ENCODE peak calls at places on chromosomes 5 and 9, in eight cellular contexts. I is breast epithelium, W is HCT116, O is spleen, J is stomach, S is transverse colon, E is GM23338, A is endothelial cell of umbilical vein. L is an unnamed sample. For H3K4me1, the result is how much of the 10 kb centered on the place peaks cover.

GRCh38 chr5:163473613-163474243 is 13.3 kb downstream of the HMMR start:
- DNase-seq in I (no peak), W (no peak), O (no peak), J (no peak), S (no peak), E (no peak), A (peak), L (no peak)

GRCh38 chr5:5581080-5581479 is 158.6 kb downstream of the ICE1 start:
- DNase-seq in I (no peak), W (no peak), O (no peak), J (no peak), S (no peak), E (no peak), A (no peak), L (no peak)

GRCh38 chr9:106051573-106051972 is 357.2 kb downstream of the TMEM38B start:
- DNase-seq in I (no peak), W (no peak), O (no peak), J (no peak), S (no peak), E (no peak), A (no peak), L (no peak)

GRCh38 chr5:173278172-173278571 is 43.2 kb upstream of the NKX2-5 start:
- DNase-seq in I (no peak), W (no peak), O (no peak), J (no peak), S (no peak), E (no peak), A (no peak), L (no peak)

GRCh38 chr5:31023105-31023504 is 170.4 kb upstream of the CDH6 start:
- DNase-seq in I (no peak), W (no peak), O (no peak), J (no peak), S (no peak), E (no peak), A (peak), L (no peak)

GRCh38 chr5:43041131-43041668 is 1.1 kb upstream of the ANXA2R start:
- DNase-seq in I (no peak), W (no peak), O (peak), J (no peak), S (peak), E (no peak), A (no peak), L (no peak)

GRCh38 chr5:107361945-107362344 is 308.8 kb downstream of the EFNA5 start:
- DNase-seq in I (no peak), W (no peak), O (no peak), J (no peak), S (no peak), E (no peak), A (no peak), L (no peak)

GRCh38 chr9:100674419-100675122 is 96.7 kb downstream of the CAVIN4 start:
- DNase-seq in I (no peak), W (no peak), O (no peak), J (no peak), S (no peak), E (no peak), A (no peak), L (no peak)

GRCh38 chr5:170630711-170631141 is 126.9 kb downstream of the KCNIP1 start:
- DNase-seq in I (no peak), W (no peak), O (peak), J (no peak), S (no peak), E (no peak), A (no peak), L (no peak)

GRCh38 chr9:103377667-103378066 is 382.5 kb downstream of the CYLC2 start:
- DNase-seq in I (no peak), W (no peak), O (no peak), J (no peak), S (no peak), E (no peak), A (no peak), L (no peak)

GRCh38 chr5:143251175-143251574 is 152.3 kb downstream of the NR3C1 start:
- DNase-seq in I (no peak), W (no peak), O (no peak), J (no peak), S (no peak), E (no peak), A (no peak), L (no peak)

GRCh38 chr5:159616967-159617366 is 286.7 kb upstream of the IL12B start:
- DNase-seq in I (no peak), W (no peak), O (no peak), J (no peak), S (no peak), E (no peak), A (no peak), L (no peak)

GRCh38 chr5:77561965-77562364 is 69.8 kb upstream of the WDR41 start:
- DNase-seq in I (no peak), W (no peak), O (no peak), J (no peak), S (no peak), E (no peak), A (no peak), L (no peak)

GRCh38 chr5:53091304-53091703 is 18.3 kb downstream of the MOCS2 start:
- DNase-seq in I (no peak), W (no peak), O (no peak), J (no peak), S (no peak), E (no peak), A (peak), L (no peak)

GRCh38 chr9:113431181-113431580 is 20.6 kb downstream of the C9orf43 start:
- DNase-seq in I (no peak), W (no peak), O (no peak), J (no peak), S (no peak), E (no peak), A (peak), L (no peak)

GRCh38 chr9:36625006-36625600 is 52.4 kb downstream of the MELK start:
- DNase-seq in I (no peak), W (peak), O (no peak), J (no peak), S (peak), E (no peak), A (peak), L (no peak)

GRCh38 chr5:169296456-169297220 is 4.3 kb downstream of the SLIT3 start:
- DNase-seq in I (no peak), W (no peak), O (no peak), J (no peak), S (peak), E (no peak), A (peak), L (peak)

GRCh38 chr5:113084402-113085083 is 107.9 kb downstream of the DCP2 start:
- DNase-seq in I (no peak), W (no peak), O (no peak), J (no peak), S (no peak), E (no peak), A (no peak), L (no peak)

GRCh38 chr5:128341056-128341455 is 197.0 kb downstream of the FBN2 start:
- DNase-seq in I (no peak), W (no peak), O (no peak), J (no peak), S (no peak), E (no peak), A (no peak), L (no peak)

GRCh38 chr5:36904677-36905076 is 28.1 kb downstream of the NIPBL start:
- DNase-seq in I (no peak), W (no peak), O (no peak), J (no peak), S (no peak), E (no peak), A (no peak), L (no peak)

GRCh38 chr9:92738661-92739081 is 26.0 kb downstream of the BICD2 start:
- DNase-seq in I (peak), W (no peak), O (peak), J (peak), S (no peak), E (no peak), A (no peak), L (no peak)

GRCh38 chr9:105535920-105536668 is 21.8 kb upstream of the FKTN start:
- DNase-seq in I (no peak), W (no peak), O (no peak), J (no peak), S (no peak), E (no peak), A (no peak), L (no peak)

GRCh38 chr5:5351288-5352089 is 71.0 kb upstream of the ICE1 start:
- DNase-seq in I (no peak), W (peak), O (no peak), J (no peak), S (no peak), E (no peak), A (no peak), L (no peak)

GRCh38 chr9:79877943-79878612 is 306.3 kb downstream of the TLE4 start:
- DNase-seq in I (no peak), W (no peak), O (no peak), J (no peak), S (no peak), E (no peak), A (no peak), L (no peak)

GRCh38 chr5:78763659-78764189 is 115.2 kb upstream of the LHFPL2 start:
- DNase-seq in I (no peak), W (no peak), O (no peak), J (no peak), S (no peak), E (no peak), A (no peak), L (no peak)

GRCh38 chr5:8363133-8363532 is 494.2 kb downstream of the MTRR start:
- DNase-seq in I (no peak), W (no peak), O (no peak), J (no peak), S (no peak), E (no peak), A (no peak), L (peak)

GRCh38 chr5:370959-371810 is 49.7 kb downstream of the AHRR start:
- DNase-seq in I (peak), W (no peak), O (peak), J (peak), S (peak), E (no peak), A (no peak), L (no peak)

GRCh38 chr9:95506692-95507455 is 9.9 kb downstream of the PTCH1 start:
- DNase-seq in I (no peak), W (no peak), O (peak), J (peak), S (peak), E (peak), A (peak), L (no peak)

GRCh38 chr9:116496167-116496566 is 190.9 kb upstream of the TRIM32 start:
- DNase-seq in I (no peak), W (no peak), O (no peak), J (no peak), S (no peak), E (no peak), A (no peak), L (no peak)

GRCh38 chr5:154603978-154604679 is 126.1 kb upstream of the HAND1 start:
- DNase-seq in I (no peak), W (no peak), O (no peak), J (no peak), S (peak), E (peak), A (no peak), L (no peak)

GRCh38 chr5:130708744-130709143 is 456.3 kb downstream of the HINT1 start:
- DNase-seq in I (no peak), W (no peak), O (no peak), J (no peak), S (no peak), E (no peak), A (peak), L (no peak)

GRCh38 chr9:136791466-136792276 is 527 bp downstream of the TMEM141 start:
- DNase-seq in I (peak), W (peak), O (peak), J (peak), S (peak), E (peak), A (peak), L (no peak)

GRCh38 chr9:130570200-130570599 is 9.2 kb upstream of the FUBP3 start:
- DNase-seq in I (no peak), W (peak), O (no peak), J (no peak), S (no peak), E (no peak), A (no peak), L (no peak)

GRCh38 chr5:5270958-5271605 is 131.0 kb downstream of the ADAMTS16 start:
- DNase-seq in I (no peak), W (peak), O (peak), J (peak), S (peak), E (peak), A (peak), L (peak)

GRCh38 chr5:64331597-64332277 is 166.1 kb downstream of the RNF180 start:
- DNase-seq in I (peak), W (no peak), O (no peak), J (peak), S (no peak), E (no peak), A (no peak), L (no peak)

GRCh38 chr9:82334286-82334685 is 345.7 kb downstream of the SPATA31D1 start:
- DNase-seq in I (no peak), W (no peak), O (no peak), J (no peak), S (no peak), E (no peak), A (no peak), L (no peak)

GRCh38 chr9:74366111-74366510 is 131.0 kb upstream of the RORB start:
- DNase-seq in I (no peak), W (no peak), O (no peak), J (no peak), S (no peak), E (no peak), A (no peak), L (no peak)

GRCh38 chr5:115815693-115816225 is 700 bp downstream of the CDO1 start:
- DNase-seq in I (no peak), W (no peak), O (no peak), J (no peak), S (no peak), E (peak), A (peak), L (no peak)

GRCh38 chr5:757931-758697 is 26.4 kb downstream of the ZDHHC11B start:
- DNase-seq in I (peak), W (no peak), O (no peak), J (peak), S (peak), E (no peak), A (no peak), L (no peak)

GRCh38 chr9:137031904-137032639 is at the start of gene FUT7:
- DNase-seq in I (no peak), W (no peak), O (peak), J (no peak), S (no peak), E (no peak), A (no peak), L (no peak)

GRCh38 chr9:97591535-97591934 is 41.6 kb downstream of the TSTD2 start:
- DNase-seq in I (no peak), W (no peak), O (no peak), J (no peak), S (no peak), E (peak), A (no peak), L (no peak)

GRCh38 chr9:97598461-97599288 is 34.5 kb downstream of the TSTD2 start:
- DNase-seq in I (peak), W (peak), O (peak), J (peak), S (peak), E (peak), A (peak), L (peak)

GRCh38 chr9:97593960-97594359 is 39.2 kb downstream of the TSTD2 start:
- DNase-seq in I (no peak), W (no peak), O (no peak), J (no peak), S (no peak), E (no peak), A (no peak), L (no peak)

GRCh38 chr9:97596906-97597305 is 36.3 kb downstream of the TSTD2 start:
- DNase-seq in I (no peak), W (no peak), O (no peak), J (no peak), S (no peak), E (no peak), A (no peak), L (no peak)

DNA sequence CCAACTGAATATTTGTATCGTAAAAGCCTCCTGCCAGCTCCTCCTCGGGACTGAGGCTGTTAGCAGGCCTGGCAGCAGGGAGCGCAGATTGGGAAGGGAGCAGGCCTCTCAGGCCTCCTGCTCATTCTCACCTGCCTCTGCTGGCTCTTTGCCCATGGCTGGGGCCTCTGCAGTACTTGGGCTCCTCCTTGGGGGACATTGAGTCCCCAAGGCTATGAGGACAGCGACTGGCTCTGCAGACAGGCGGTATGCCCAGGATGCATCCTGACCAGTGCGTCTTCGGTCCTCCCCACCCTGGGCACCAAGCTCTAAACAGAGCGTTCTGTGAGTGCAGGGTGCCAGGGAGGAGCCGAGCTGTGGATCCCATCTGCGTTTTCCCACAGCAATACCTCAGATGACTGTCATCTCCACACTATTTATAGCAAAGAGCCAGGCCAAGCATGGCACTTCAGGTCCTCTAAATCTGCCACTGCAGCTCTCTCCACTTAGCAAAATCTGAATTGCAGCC is 38.7 kb downstream of the TSTD2 start:
- DNase-seq in I (no peak), W (no peak), O (no peak), J (no peak), S (no peak), E (peak), A (no peak), L (no peak)
- TF ChIP-seq POLR2AphosphoS5 in I (no peak), W (no peak), O (no peak), J (no peak), S (no peak), E (no peak), A (no peak), L (no peak)

GRCh38 chr9:134418986-134419683 is 92.9 kb downstream of the RXRA start:
- DNase-seq in I (no peak), W (no peak), O (no peak), J (no peak), S (no peak), E (no peak), A (no peak), L (no peak)

GRCh38 chr9:134418354-134418753 is 92.1 kb downstream of the RXRA start:
- DNase-seq in I (no peak), W (no peak), O (no peak), J (no peak), S (no peak), E (no peak), A (no peak), L (no peak)

GRCh38 chr9:134420974-134421432 is 94.7 kb downstream of the RXRA start:
- DNase-seq in I (no peak), W (no peak), O (no peak), J (no peak), S (peak), E (no peak), A (no peak), L (no peak)

GRCh38 chr9:134420281-134420835 is 94.1 kb downstream of the RXRA start:
- DNase-seq in I (no peak), W (no peak), O (no peak), J (no peak), S (no peak), E (no peak), A (no peak), L (no peak)

GRCh38 chr9:134419684-134420076 is 93.4 kb downstream of the RXRA start:
- DNase-seq in I (no peak), W (no peak), O (no peak), J (no peak), S (no peak), E (peak), A (no peak), L (no peak)
- H3K4me1 ChIP-seq in I (under half), W (under half), O (half or more), J (half or more), S (under half), E (under half), A (under half), L (under half)

DNA sequence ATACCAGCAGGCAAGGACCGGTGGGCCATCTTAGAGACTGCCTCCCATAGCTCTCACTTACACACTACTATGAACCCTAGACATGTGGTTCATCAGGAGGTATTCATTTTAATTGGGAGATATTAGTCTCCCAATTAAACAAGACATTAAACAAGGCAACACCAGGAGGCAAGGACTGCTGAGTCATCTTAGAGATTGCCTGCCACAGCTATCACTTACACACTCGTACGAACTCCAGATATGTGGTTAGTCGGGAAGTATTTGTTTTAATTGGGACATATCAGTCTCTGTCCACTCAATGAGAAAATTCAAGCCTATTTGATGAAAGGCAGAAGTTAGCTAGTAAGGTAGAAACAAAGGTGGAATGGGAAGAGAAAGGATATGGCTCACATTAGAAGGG is 343.9 kb downstream of the NFIB start:
- DNase-seq in I (no peak), W (no peak), O (no peak), J (no peak), S (no peak), E (no peak), A (no peak), L (no peak)
- TF ChIP-seq POLR2AphosphoS5 in I (no peak), W (no peak), O (no peak), J (no peak), S (no peak), E (no peak), A (no peak), L (no peak)

DNA sequence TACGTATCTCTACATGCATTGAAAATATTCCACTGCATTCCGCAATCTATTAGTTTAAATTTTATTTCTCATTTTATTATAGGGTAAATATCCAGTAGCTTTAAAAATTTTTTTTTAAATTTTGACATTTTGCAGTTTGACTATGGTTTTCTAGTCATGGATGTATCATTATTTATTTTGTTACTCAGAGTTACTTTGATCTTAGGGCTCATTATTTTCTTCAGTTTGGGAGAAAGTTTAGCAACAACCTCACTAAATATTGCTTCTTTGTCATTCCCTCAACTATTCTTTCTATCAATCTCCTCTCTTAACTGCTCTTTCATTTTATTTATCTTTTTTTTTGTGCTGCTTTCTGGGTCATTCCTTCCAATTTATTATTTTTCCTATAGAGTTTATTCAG is 100.5 kb upstream of the SLCO6A1 start:
- DNase-seq in I (no peak), W (no peak), O (no peak), J (no peak), S (no peak), E (no peak), A (no peak), L (no peak)
- H3K4me1 ChIP-seq in I (under half), W (under half), O (under half), J (under half), S (under half), E (under half), A (under half), L (under half)